ENCODE peak calls at places on chromosomes 2 and 18, in eight cellular contexts. P is kidney glomerular epithelial cell; G is tibial artery; R is glomerular endothelial cell; E is EL; Z is skeletal muscle cell; H is HEK293T; O is activated CD4-positive, alpha-beta T cell treated with anti-CD3 and anti-CD28 coated beads, Interleukin-2, amount 50 U/mL, for 1 hour. V is an unnamed sample.

GRCh38 chr2:4408311-4408710 is 704.9 kb downstream of the DCDC2C start:
- DNase-seq in G (no peak), R (no peak), P (no peak), O (no peak), Z (no peak), H (no peak), E (no peak), V (no peak)

GRCh38 chr2:99066602-99067001 is 74.9 kb upstream of the C2orf15 start:
- DNase-seq in Z (peak; percentile 46), E (peak; percentile 43), H (peak; percentile 31), P (peak; percentile 40), G (no peak), R (peak; percentile 27), O (no peak), V (peak; percentile 41)

GRCh38 chr2:157302492-157303099 is 23.0 kb downstream of the ERMN start:
- DNase-seq in E (peak; percentile 67), R (peak; percentile 9), Z (no peak), O (peak; percentile 23), G (no peak), H (peak; percentile 62), P (peak; percentile 58), V (peak; percentile 34)

GRCh38 chr2:68889500-68889899 is 18.3 kb upstream of the BMP10 start:
- DNase-seq in G (no peak), H (no peak), R (no peak), E (peak; percentile 64), P (no peak), O (no peak), Z (no peak), V (no peak)

GRCh38 chr2:64393611-64394010 is 60.4 kb upstream of the LGALSL start:
- DNase-seq in O (no peak), R (no peak), Z (no peak), E (no peak), P (no peak), G (no peak), H (no peak), V (no peak)

GRCh38 chr2:145123606-145124005 is 603.7 kb upstream of the ZEB2 start:
- DNase-seq in H (no peak), O (no peak), E (peak; percentile 23), P (no peak), R (no peak), Z (no peak), G (no peak), V (no peak)

GRCh38 chr2:101152195-101153076 is 1.3 kb upstream of the TBC1D8 start:
- DNase-seq in E (peak; percentile 57), P (peak; percentile 67), O (no peak), R (peak; percentile 44), G (peak; percentile 74), Z (no peak), H (no peak), V (peak; percentile 79)

GRCh38 chr18:3451166-3451988 is 1.4 kb downstream of the TGIF1 start:
- DNase-seq in E (peak; percentile 93), G (peak; percentile 98), R (no peak), Z (no peak), P (peak; percentile 50), H (peak; percentile 62), O (peak; percentile 82), V (peak; percentile 60)

GRCh38 chr2:55482186-55482945 is 37.2 kb upstream of the CFAP36 start:
- DNase-seq in R (no peak), E (peak; percentile 63), O (no peak), H (peak; percentile 48), G (no peak), P (peak; percentile 66), Z (peak; percentile 46), V (no peak)

GRCh38 chr2:229715895-229716507 is 1.6 kb upstream of the DNER start:
- DNase-seq in R (no peak), E (peak; percentile 37), P (no peak), G (no peak), O (peak; percentile 22), H (peak; percentile 30), Z (no peak), V (peak; percentile 18)

GRCh38 chr2:74877781-74878433 is 44.0 kb downstream of the HK2 start:
- DNase-seq in P (no peak), E (no peak), O (no peak), R (no peak), G (no peak), H (no peak), Z (no peak), V (no peak)

GRCh38 chr2:110885256-110885655 is 152.9 kb downstream of the ACOXL start:
- DNase-seq in P (no peak), E (no peak), Z (no peak), H (no peak), R (no peak), O (no peak), G (no peak), V (no peak)

GRCh38 chr2:80059381-80059907 is 245.1 kb downstream of the LRRTM1 start:
- DNase-seq in G (no peak), R (no peak), H (no peak), E (no peak), P (peak; percentile 83), O (no peak), Z (no peak), V (no peak)

V was measured in GM10248.